ENCODE peak calls at places on chromosomes 3 and 15, in seven cellular contexts. I, H, A, C, X, T and J are unnamed samples. For H3K27me3, the result is how much of the 10 kb centered on the place peaks cover.

GRCh38 chr15:91186892-91187644 is 87.0 kb downstream of the SV2B start:
- DNase-seq in A (peak), H (no peak), C (no peak), X (peak), I (no peak), T (peak), J (no peak)

GRCh38 chr15:90364251-90364650 is 12.2 kb downstream of the ZNF774 start:
- DNase-seq in X (peak), H (peak), A (no peak), C (no peak), T (no peak), I (peak), J (no peak)

GRCh38 chr15:33551860-33552259 is 241.1 kb downstream of the RYR3 start:
- DNase-seq in A (no peak), I (no peak), C (no peak), T (no peak), H (no peak), X (no peak), J (no peak)

GRCh38 chr3:147141516-147141915 is 264.8 kb downstream of the ZIC4 start:
- DNase-seq in A (no peak), H (no peak), T (no peak), C (no peak), X (no peak), I (peak), J (no peak)

GRCh38 chr3:122903171-122903570 is 108.3 kb downstream of the SLC49A4 start:
- DNase-seq in I (no peak), H (no peak), T (peak), A (peak), X (no peak), C (no peak), J (no peak)

GRCh38 chr15:96626936-96627577 is 296.6 kb downstream of the NR2F2 start:
- DNase-seq in C (peak), T (no peak), H (no peak), X (no peak), A (no peak), I (no peak), J (no peak)

GRCh38 chr3:18652781-18653180 is 227.6 kb upstream of the SATB1 start:
- DNase-seq in A (no peak), H (no peak), I (no peak), T (no peak), X (no peak), C (no peak), J (no peak)

GRCh38 chr3:197734667-197735318 is 1.9 kb downstream of the RUBCN start:
- DNase-seq in H (no peak), X (no peak), T (no peak), C (no peak), I (no peak), A (no peak), J (no peak)

GRCh38 chr3:192869131-192870027 is 48.3 kb downstream of the MB21D2 start:
- DNase-seq in A (no peak), I (peak), X (peak), H (no peak), C (no peak), T (no peak), J (no peak)

GRCh38 chr15:64930778-64931240 is 19.1 kb downstream of the ANKDD1A start:
- DNase-seq in I (peak), C (no peak), A (no peak), T (no peak), H (peak), X (peak), J (no peak)

GRCh38 chr15:74829500-74829899 is 3.1 kb downstream of the CPLX3 start:
- DNase-seq in A (no peak), I (no peak), C (no peak), T (no peak), H (no peak), X (no peak), J (no peak)

GRCh38 chr3:988790-989189 is 104.0 kb upstream of the CNTN6 start:
- DNase-seq in C (no peak), A (no peak), H (no peak), I (no peak), T (no peak), X (no peak), J (no peak)

GRCh38 chr3:18215639-18216038 is 209.5 kb downstream of the SATB1 start:
- DNase-seq in H (no peak), T (peak), X (no peak), A (no peak), I (no peak), C (no peak), J (no peak)

GRCh38 chr15:59885832-59886231 is 118.3 kb upstream of the FOXB1 start:
- DNase-seq in A (no peak), C (no peak), T (peak), X (peak), H (no peak), I (no peak), J (peak)

GRCh38 chr3:175002732-175003143 is 143.6 kb downstream of the NAALADL2 start:
- DNase-seq in T (no peak), C (no peak), I (peak), A (no peak), X (peak), H (no peak), J (no peak)

GRCh38 chr15:55742498-55742926 is 440 bp downstream of the PRTG start:
- DNase-seq in A (peak), T (peak), I (peak), C (no peak), H (peak), X (peak), J (peak)

GRCh38 chr3:119221779-119222320 is 18.8 kb downstream of the B4GALT4 start:
- DNase-seq in H (no peak), C (no peak), X (peak), I (no peak), T (no peak), A (no peak), J (no peak)

GRCh38 chr3:125137432-125138033 is 75.0 kb downstream of the SLC12A8 start:
- DNase-seq in A (no peak), C (no peak), H (peak), T (no peak), I (peak), X (peak), J (no peak)

GRCh38 chr3:103919327-103919726 is 1447.4 kb upstream of the ALCAM start:
- DNase-seq in H (no peak), C (no peak), A (no peak), T (no peak), X (no peak), I (no peak), J (no peak)

GRCh38 chr3:25884981-25885380 is 95.1 kb downstream of the OXSM start:
- DNase-seq in X (no peak), T (no peak), H (no peak), C (no peak), I (no peak), A (no peak), J (no peak)

GRCh38 chr15:88904808-88905327 is 8.3 kb downstream of the MFGE8 start:
- DNase-seq in X (peak), A (peak), H (peak), I (peak), T (peak), C (peak), J (peak)

GRCh38 chr15:85867250-85867649 is 72.5 kb upstream of the KLHL25 start:
- DNase-seq in H (no peak), A (no peak), X (no peak), I (no peak), T (no peak), C (no peak), J (no peak)

GRCh38 chr15:101672298-101672697 is 20.1 kb upstream of the TM2D3 start:
- DNase-seq in A (peak), T (peak), X (peak), C (no peak), H (no peak), I (no peak), J (no peak)

GRCh38 chr3:134641671-134642300 is 9.0 kb downstream of the KY start:
- DNase-seq in H (no peak), A (no peak), I (no peak), T (no peak), C (no peak), X (no peak), J (no peak)

GRCh38 chr3:65636326-65636725 is 402.4 kb downstream of the MAGI1 start:
- DNase-seq in X (no peak), A (no peak), C (no peak), H (no peak), T (no peak), I (no peak), J (peak)

GRCh38 chr3:126367316-126367805 is 10.2 kb upstream of the KLF15 start:
- DNase-seq in A (no peak), T (no peak), C (no peak), H (no peak), X (no peak), I (no peak), J (no peak)

GRCh38 chr3:172209333-172210321 is 170.2 kb downstream of the FNDC3B start:
- DNase-seq in I (no peak), X (no peak), C (no peak), H (no peak), T (no peak), A (no peak), J (no peak)

GRCh38 chr15:74790080-74790916 is 8.4 kb downstream of the CSK start:
- DNase-seq in I (peak), T (no peak), H (peak), A (no peak), X (peak), C (peak), J (no peak)

GRCh38 chr3:135513106-135514063 is 452.1 kb upstream of the PPP2R3A start:
- DNase-seq in T (peak), X (peak), A (no peak), C (no peak), I (peak), H (peak), J (no peak)

GRCh38 chr3:158368271-158368670 is 202.7 kb upstream of the MLF1 start:
- DNase-seq in H (no peak), I (no peak), C (no peak), T (no peak), X (no peak), A (peak), J (peak)

DNA sequence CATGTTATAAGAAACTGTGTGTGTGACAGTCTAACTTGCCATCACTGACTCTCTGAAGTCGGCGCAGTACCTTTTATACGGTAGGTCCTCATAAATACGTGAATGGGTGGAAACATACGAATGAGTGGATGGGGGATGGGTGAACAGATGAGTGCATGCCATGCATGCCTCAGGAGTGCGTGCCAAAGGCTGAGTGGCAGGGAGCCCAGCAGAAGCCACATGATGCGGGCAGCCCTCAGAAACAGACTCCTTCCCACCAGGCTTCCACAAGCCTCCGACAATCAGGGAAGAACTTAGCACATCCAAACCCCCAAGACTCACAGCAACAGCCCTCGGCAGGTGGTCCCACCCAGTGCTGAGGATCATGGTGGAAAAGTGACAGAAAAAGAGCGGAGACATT is 16.7 kb downstream of the HCN4 start:
- DNase-seq in C (no peak), X (no peak), A (no peak), T (no peak), H (no peak), I (no peak), J (no peak)
- H3K27me3 ChIP-seq in C (under half), X (under half), A (under half), T (under half), H (half or more), I (half or more), J (under half)

GRCh38 chr3:137764563-137765309 is 621 bp downstream of the SOX14 start:
- DNase-seq in A (peak), H (no peak), T (peak), C (no peak), X (no peak), I (no peak), J (no peak)

GRCh38 chr3:137761563-137762503 is 2.3 kb upstream of the SOX14 start:
- DNase-seq in C (no peak), A (peak), I (no peak), X (no peak), H (no peak), T (peak), J (no peak)

GRCh38 chr3:137764001-137764433 is at the start of gene SOX14:
- DNase-seq in H (no peak), A (peak), C (no peak), I (no peak), X (no peak), T (peak), J (peak)

GRCh38 chr3:137762674-137763593 is 1.2 kb upstream of the SOX14 start:
- DNase-seq in C (no peak), X (no peak), T (peak), H (no peak), I (no peak), A (no peak), J (no peak)

DNA sequence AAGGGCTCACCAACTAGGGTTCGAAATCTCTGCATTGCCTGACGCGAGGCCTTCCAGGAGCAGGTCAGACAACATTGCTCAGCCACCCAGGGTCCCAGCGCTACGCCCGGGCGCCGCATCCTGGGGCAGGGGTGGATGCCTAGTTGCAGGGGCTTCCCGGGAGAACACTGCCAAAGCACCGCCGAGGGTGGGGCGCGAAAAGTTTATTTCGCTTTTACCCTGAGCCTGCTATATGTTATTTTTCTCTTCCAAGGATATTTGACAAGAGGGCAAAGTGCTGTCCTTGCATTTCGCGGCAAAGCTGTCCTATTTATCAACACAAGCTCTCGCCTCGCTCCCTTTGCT is 549 bp upstream of the SOX14 start:
- DNase-seq in I (no peak), X (no peak), C (no peak), H (no peak), A (peak), T (peak), J (no peak)
- H3K27me3 ChIP-seq in I (half or more), X (half or more), C (under half), H (half or more), A (half or more), T (half or more), J (half or more)

DNA sequence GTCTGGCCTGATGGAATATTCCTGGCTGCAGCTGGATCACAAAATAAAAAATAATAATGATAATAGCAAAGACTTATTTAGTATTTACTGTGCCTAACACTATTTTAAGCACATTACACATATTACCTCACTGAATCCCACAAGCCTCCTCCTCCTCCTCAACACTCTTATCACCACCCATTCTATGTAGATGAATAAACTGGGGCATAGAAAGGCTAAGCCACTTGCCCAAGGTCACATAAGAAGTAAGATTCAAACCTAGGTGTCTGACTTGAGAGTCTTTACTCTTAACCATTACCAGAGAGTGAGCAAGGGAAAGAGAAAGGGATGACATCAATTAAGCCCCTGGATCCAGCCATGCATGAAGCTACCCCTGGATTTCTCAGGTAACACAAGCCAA is 493.1 kb downstream of the SHQ1 start:
- DNase-seq in X (no peak), A (no peak), I (no peak), H (no peak), C (no peak), T (no peak), J (no peak)
- H3K27me3 ChIP-seq in X (under half), A (under half), I (under half), H (under half), C (under half), T (under half), J (under half)

GRCh38 chr3:27730774-27731659 is 8.9 kb upstream of the EOMES start:
- DNase-seq in H (no peak), A (peak), C (no peak), X (no peak), T (peak), I (no peak), J (no peak)

GRCh38 chr3:27729325-27729724 is 7.2 kb upstream of the EOMES start:
- DNase-seq in X (no peak), I (no peak), T (peak), C (no peak), H (no peak), A (peak), J (no peak)

GRCh38 chr3:27726240-27726639 is 4.1 kb upstream of the EOMES start:
- DNase-seq in A (no peak), C (no peak), X (no peak), T (peak), I (no peak), H (no peak), J (no peak)

GRCh38 chr3:27728195-27729087 is 6.3 kb upstream of the EOMES start:
- DNase-seq in H (no peak), A (peak), C (no peak), X (no peak), T (peak), I (no peak), J (peak)

GRCh38 chr3:27729748-27730611 is 7.9 kb upstream of the EOMES start:
- DNase-seq in H (no peak), T (peak), C (no peak), I (no peak), X (peak), A (peak), J (no peak)
- H3K27me3 ChIP-seq in H (under half), T (half or more), C (under half), I (half or more), X (half or more), A (half or more), J (half or more)